ENCODE peak calls at places on chromosomes 4 and X, in six cellular contexts. G is K562, J is upper lobe of left lung, Q is transverse colon, B is spleen, Z is sigmoid colon. W is an unnamed sample.

GRCh38 chr4:4601803-4602369 is 60.0 kb upstream of the STX18 start:
- DNase-seq in G (no peak), J (peak; percentile 32), Q (no peak), B (no peak), Z (no peak), W (no peak)

GRCh38 chr4:108328033-108328732 is 159.5 kb upstream of the LEF1 start:
- DNase-seq in G (no peak), J (no peak), Q (no peak), B (no peak), Z (no peak), W (no peak)

GRCh38 chr4:173347467-173347866 is 13.3 kb upstream of the HMGB2 start:
- DNase-seq in G (no peak), J (no peak), Q (no peak), B (no peak), Z (no peak), W (no peak)

GRCh38 chrX:49876750-49877149 is 2.5 kb upstream of the USP27X start:
- DNase-seq in G (peak; percentile 41), J (no peak), Q (no peak), B (no peak), Z (no peak), W (no peak)

GRCh38 chrX:110851780-110852179 is 56.2 kb upstream of the CHRDL1 start:
- DNase-seq in G (no peak), J (no peak), Q (no peak), B (no peak), Z (no peak), W (no peak)

GRCh38 chrX:40154229-40154852 is 56.6 kb upstream of the BCOR start:
- DNase-seq in G (peak; percentile 45), J (peak; percentile 38), Q (no peak), B (no peak), Z (peak; percentile 71), W (no peak)

GRCh38 chr4:173346074-173346473 is 11.9 kb upstream of the HMGB2 start:
- DNase-seq in G (no peak), J (no peak), Q (no peak), B (no peak), Z (no peak), W (no peak)

GRCh38 chr4:183960021-183960420 is 54.9 kb downstream of the STOX2 start:
- DNase-seq in G (peak; percentile 13), J (no peak), Q (peak; percentile 58), B (no peak), Z (peak; percentile 68), W (no peak)

GRCh38 chr4:40721730-40722171 is 28.0 kb upstream of the NSUN7 start:
- DNase-seq in G (no peak), J (no peak), Q (no peak), B (no peak), Z (no peak), W (no peak)

GRCh38 chr4:73872331-73873108 is 3.3 kb downstream of the CXCL1 start:
- DNase-seq in G (no peak), J (no peak), Q (no peak), B (no peak), Z (no peak), W (no peak)

GRCh38 chrX:33465137-33465536 is 253.8 kb upstream of the DMD start:
- DNase-seq in G (no peak), J (no peak), Q (no peak), B (no peak), Z (no peak), W (no peak)

GRCh38 chrX:101348452-101349222 is at the start of gene TIMM8A:
- DNase-seq in G (peak; percentile 79), J (peak; percentile 95), Q (peak; percentile 85), B (peak; percentile 94), Z (peak; percentile 89), W (no peak)

GRCh38 chr4:63505714-63506460 is 903.4 kb downstream of the TECRL start:
- DNase-seq in G (no peak), J (no peak), Q (no peak), B (no peak), Z (no peak), W (no peak)

GRCh38 chr4:42167709-42168108 is 15.3 kb upstream of the BEND4 start:
- DNase-seq in G (no peak), J (no peak), Q (no peak), B (no peak), Z (no peak), W (no peak)

GRCh38 chrX:72030431-72030830 is 101.3 kb downstream of the RTL5 start:
- DNase-seq in G (no peak), J (no peak), Q (no peak), B (no peak), Z (peak; percentile 0), W (no peak)

GRCh38 chr4:8283631-8284121 is 14.1 kb downstream of the HTRA3 start:
- DNase-seq in G (peak; percentile 29), J (peak; percentile 50), Q (no peak), B (peak; percentile 66), Z (peak; percentile 66), W (no peak)

GRCh38 chr4:168478868-168479267 is 1.4 kb downstream of the DDX60L start:
- DNase-seq in G (no peak), J (no peak), Q (no peak), B (no peak), Z (no peak), W (no peak)

GRCh38 chr4:43316813-43317212 is 424.3 kb downstream of the GRXCR1 start:
- DNase-seq in G (no peak), J (no peak), Q (no peak), B (no peak), Z (no peak), W (no peak)

GRCh38 chr4:74932832-74933561 is at the start of gene PARM1:
- DNase-seq in G (peak; percentile 55), J (peak; percentile 97), Q (peak; percentile 97), B (peak; percentile 95), Z (peak; percentile 95), W (peak; percentile 92)

GRCh38 chr4:151429957-151430548 is 21.1 kb downstream of the FHIP1A start:
- DNase-seq in G (no peak), J (no peak), Q (no peak), B (no peak), Z (no peak), W (no peak)

GRCh38 chr4:57083107-57083506 is 27.1 kb downstream of the IGFBP7 start:
- DNase-seq in G (no peak), J (no peak), Q (no peak), B (no peak), Z (no peak), W (no peak)

GRCh38 chr4:1722551-1723071 is 1.3 kb downstream of the TACC3 start:
- DNase-seq in G (no peak), J (peak; percentile 31), Q (no peak), B (peak; percentile 87), Z (no peak), W (no peak)

DNA sequence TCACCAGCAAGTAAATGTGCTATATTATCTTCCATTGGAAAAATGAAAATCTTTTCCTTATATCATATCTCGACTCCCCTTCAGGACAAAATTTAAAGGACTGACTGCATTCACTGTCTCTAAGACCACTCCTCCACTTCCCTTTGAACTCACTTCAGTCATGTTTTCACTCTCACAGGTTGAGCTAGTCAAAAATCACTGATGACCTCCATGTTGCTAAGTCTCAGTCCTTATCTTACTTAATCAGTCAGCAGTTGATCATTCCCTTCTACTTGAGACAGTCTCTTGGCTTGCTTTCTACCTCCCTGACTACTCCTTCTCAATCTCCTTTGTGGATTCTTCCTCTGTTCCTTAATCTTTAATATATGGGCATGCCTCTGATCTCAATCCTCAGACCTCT is 117.0 kb upstream of the LSM6 start:
- DNase-seq in G (no peak), J (no peak), Q (no peak), B (no peak), Z (no peak), W (no peak)
- TF ChIP-seq POLR2AphosphoS5 in G (no peak), J (no peak), Q (no peak), B (no peak), Z (no peak), W (no peak)

GRCh38 chr4:19026281-19026680 is 1004.7 kb upstream of the LCORL start:
- DNase-seq in G (no peak), J (no peak), Q (no peak), B (no peak), Z (peak; percentile 56), W (no peak)

GRCh38 chr4:19030536-19030935 is 1009.0 kb upstream of the LCORL start:
- DNase-seq in G (no peak), J (no peak), Q (no peak), B (no peak), Z (no peak), W (no peak)

GRCh38 chr4:19025031-19025430 is 1003.5 kb upstream of the LCORL start:
- DNase-seq in G (no peak), J (no peak), Q (no peak), B (no peak), Z (no peak), W (no peak)

GRCh38 chr4:19034089-19034488 is 1012.5 kb upstream of the LCORL start:
- DNase-seq in G (no peak), J (no peak), Q (no peak), B (no peak), Z (no peak), W (no peak)

DNA sequence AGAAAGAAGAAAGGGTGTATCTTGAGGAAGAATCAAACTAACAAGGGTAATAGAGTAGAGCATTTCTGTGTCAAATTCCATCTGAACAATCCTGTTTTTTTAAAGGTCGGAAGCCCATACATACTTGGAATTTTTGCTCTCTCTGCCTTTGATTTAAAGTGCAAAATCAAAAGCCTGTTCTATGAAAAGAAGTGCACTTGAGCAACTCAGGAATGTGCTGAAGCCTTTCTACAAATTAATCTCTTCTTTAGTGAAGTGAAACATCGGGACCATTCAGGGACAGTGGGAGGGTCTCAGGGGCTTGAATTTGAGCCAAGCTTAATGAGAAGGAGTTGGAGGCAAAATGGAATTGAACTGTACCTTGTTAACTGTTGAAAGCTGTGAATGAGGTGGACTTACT is 1008.5 kb upstream of the LCORL start:
- DNase-seq in G (no peak), J (no peak), Q (no peak), B (no peak), Z (no peak), W (no peak)
- H3K9me3 ChIP-seq in G (no peaks in the 10 kb centered on the region), J (no peaks in the 10 kb centered on the region), Q (no peaks in the 10 kb centered on the region), B (no peaks in the 10 kb centered on the region), Z (no peaks in the 10 kb centered on the region), W (no peaks in the 10 kb centered on the region)

DNA sequence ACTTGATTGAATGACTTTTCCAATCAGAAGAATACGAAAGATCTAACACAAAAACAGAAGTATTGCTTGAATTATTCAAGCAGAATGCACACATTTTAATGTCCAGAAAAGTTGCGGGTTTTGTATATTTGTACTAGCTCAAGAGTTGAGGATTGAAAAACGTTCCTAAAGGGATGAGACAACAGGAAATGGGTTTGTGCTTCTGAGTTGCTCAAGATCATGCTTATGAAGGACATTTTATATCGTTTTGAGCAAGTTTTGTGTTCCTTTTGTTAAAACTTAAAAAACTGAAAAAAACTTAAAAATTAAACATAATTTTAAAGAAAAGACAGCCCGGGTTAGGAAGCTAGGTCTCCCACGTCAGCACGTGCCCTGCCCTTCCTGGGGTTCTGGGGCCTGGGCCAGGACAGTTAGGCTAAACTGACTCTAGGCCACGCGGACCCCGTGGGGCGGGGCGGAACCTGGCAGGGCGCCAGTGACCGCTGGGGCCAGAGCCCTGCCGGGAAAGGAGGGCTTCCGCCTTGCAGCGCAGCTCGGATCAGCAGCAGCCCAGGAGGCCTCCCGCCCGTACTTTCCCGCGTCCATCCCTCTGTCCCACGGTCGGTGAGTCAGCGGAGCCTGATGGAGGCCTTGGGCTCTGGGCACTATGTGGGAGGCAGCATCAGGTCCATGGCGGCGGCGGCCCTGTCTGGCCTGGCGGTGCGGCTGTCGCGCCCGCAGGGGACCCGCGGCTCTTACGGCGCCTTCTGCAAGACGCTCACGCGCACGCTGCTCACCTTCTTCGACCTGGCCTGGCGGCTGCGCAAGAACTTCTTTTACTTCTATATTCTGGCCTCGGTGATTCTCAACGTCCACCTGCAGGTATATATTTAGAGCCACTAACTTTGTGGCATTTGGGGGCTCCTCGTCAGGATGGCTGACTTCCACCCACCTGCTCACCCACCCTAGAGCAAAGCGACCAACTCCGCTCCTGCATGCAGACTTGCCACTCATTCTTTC is at the start of gene SMIM10:
- DNase-seq in G (peak; percentile 83), J (peak; percentile 95), Q (peak; percentile 61), B (peak; percentile 89), Z (peak; percentile 87), W (no peak)
- TF ChIP-seq POLR2AphosphoS5 in G (peak; percentile 40), J (peak; percentile 44), Q (peak; percentile 7), B (peak; percentile 77), Z (peak; percentile 32), W (no peak)

GRCh38 chr4:373062-373839 is 35.6 kb downstream of the ZNF141 start:
- DNase-seq in G (no peak), J (no peak), Q (no peak), B (no peak), Z (no peak), W (no peak)
- H3K9me3 ChIP-seq in G (peaks cover 1% of the 10 kb centered on the region), J (peaks cover 100% of the 10 kb centered on the region), Q (peaks cover 100% of the 10 kb centered on the region), B (peaks cover 100% of the 10 kb centered on the region), Z (peaks cover 78% of the 10 kb centered on the region), W (peaks cover 93% of the 10 kb centered on the region)